ENCODE peak calls at places on chromosomes 16 and 17, in eight cellular contexts. A, N, U, Y, S, I, O and D are unnamed samples.

GRCh38 chr16:54931757-54932660 is 1.3 kb downstream of the IRX5 start:
- DNase-seq in O (no peak), U (peak; percentile 61), N (no peak), A (no peak), S (no peak), I (no peak), Y (no peak), D (no peak)

GRCh38 chr17:77223642-77224420 is 83.1 kb downstream of the SEC14L1 start:
- DNase-seq in I (no peak), O (no peak), Y (no peak), A (no peak), U (no peak), S (no peak), N (no peak), D (no peak)

GRCh38 chr16:57821149-57821971 is 19.1 kb upstream of the KIFC3 start:
- DNase-seq in U (no peak), I (no peak), N (peak; percentile 25), A (peak; percentile 51), S (no peak), Y (no peak), O (no peak), D (no peak)

GRCh38 chr16:89565506-89566372 is 5.3 kb downstream of the RPL13 start:
- DNase-seq in U (peak; percentile 82), N (peak; percentile 71), S (no peak), O (peak; percentile 66), A (peak; percentile 79), I (peak; percentile 37), Y (peak; percentile 78), D (no peak)

GRCh38 chr17:50890675-50891516 is 24.7 kb upstream of the TOB1 start:
- DNase-seq in I (no peak), O (no peak), Y (no peak), S (no peak), N (no peak), A (peak; percentile 98), U (no peak), D (no peak)

GRCh38 chr16:58125781-58126335 is 3.3 kb downstream of the CFAP20 start:
- DNase-seq in U (no peak), S (no peak), N (no peak), I (no peak), Y (no peak), O (no peak), A (no peak), D (no peak)

GRCh38 chr16:57365826-57366536 is 6.3 kb upstream of the CX3CL1 start:
- DNase-seq in N (no peak), O (no peak), U (no peak), A (no peak), S (no peak), I (no peak), Y (no peak), D (no peak)

GRCh38 chr16:15782573-15783365 is 74.1 kb downstream of the MYH11 start:
- DNase-seq in U (no peak), N (no peak), O (no peak), S (no peak), Y (no peak), A (no peak), I (no peak), D (no peak)

GRCh38 chr16:69321080-69321479 is 9.3 kb downstream of the PDF start:
- DNase-seq in S (peak; percentile 44), U (no peak), O (no peak), A (no peak), N (no peak), I (no peak), Y (no peak), D (no peak)

GRCh38 chr16:87851601-87852000 is 17.7 kb downstream of the SLC7A5 start:
- DNase-seq in N (peak; percentile 66), Y (no peak), O (no peak), I (no peak), S (no peak), U (peak; percentile 58), A (no peak), D (no peak)

GRCh38 chr16:10362077-10362863 is 23.6 kb upstream of the ATF7IP2 start:
- DNase-seq in S (no peak), O (no peak), I (no peak), U (no peak), A (no peak), N (peak; percentile 62), Y (no peak), D (no peak)

GRCh38 chr16:81696959-81697293 is 82.2 kb upstream of the PLCG2 start:
- DNase-seq in U (no peak), I (no peak), Y (no peak), A (no peak), N (no peak), S (no peak), O (no peak), D (no peak)

GRCh38 chr17:4319221-4319620 is 47.3 kb downstream of the UBE2G1 start:
- DNase-seq in O (no peak), A (peak; percentile 17), S (no peak), N (no peak), Y (no peak), U (no peak), I (no peak), D (no peak)

GRCh38 chr17:78357177-78357586 is 2.7 kb downstream of the SOCS3 start:
- DNase-seq in S (no peak), O (no peak), A (no peak), I (no peak), U (peak; percentile 75), N (peak; percentile 89), Y (peak; percentile 36), D (no peak)

GRCh38 chr17:72345536-72345935 is 224.7 kb downstream of the SOX9 start:
- DNase-seq in S (no peak), A (no peak), I (no peak), U (no peak), O (no peak), N (no peak), Y (no peak), D (no peak)

GRCh38 chr17:13534946-13535345 is 66.8 kb downstream of the HS3ST3A1 start:
- DNase-seq in O (no peak), Y (no peak), U (no peak), S (no peak), A (no peak), I (no peak), N (no peak), D (no peak)

GRCh38 chr17:82105417-82105881 is 7.4 kb upstream of the FASN start:
- DNase-seq in A (no peak), Y (no peak), N (no peak), S (peak; percentile 64), U (no peak), O (no peak), I (no peak), D (no peak)

GRCh38 chr17:50588391-50589111 is 28.0 kb downstream of the CACNA1G start:
- DNase-seq in O (no peak), I (no peak), U (no peak), S (no peak), A (no peak), N (no peak), Y (no peak), D (no peak)

GRCh38 chr17:2232244-2232638 is 71.3 kb downstream of the SMG6 start:
- DNase-seq in I (peak; percentile 97), S (no peak), A (no peak), N (no peak), O (no peak), U (no peak), Y (no peak), D (no peak)

GRCh38 chr16:8956265-8957060 is 7.2 kb downstream of the USP7 start:
- DNase-seq in Y (peak; percentile 44), I (no peak), N (no peak), O (no peak), U (peak; percentile 79), S (peak; percentile 78), A (no peak), D (no peak)

DNA sequence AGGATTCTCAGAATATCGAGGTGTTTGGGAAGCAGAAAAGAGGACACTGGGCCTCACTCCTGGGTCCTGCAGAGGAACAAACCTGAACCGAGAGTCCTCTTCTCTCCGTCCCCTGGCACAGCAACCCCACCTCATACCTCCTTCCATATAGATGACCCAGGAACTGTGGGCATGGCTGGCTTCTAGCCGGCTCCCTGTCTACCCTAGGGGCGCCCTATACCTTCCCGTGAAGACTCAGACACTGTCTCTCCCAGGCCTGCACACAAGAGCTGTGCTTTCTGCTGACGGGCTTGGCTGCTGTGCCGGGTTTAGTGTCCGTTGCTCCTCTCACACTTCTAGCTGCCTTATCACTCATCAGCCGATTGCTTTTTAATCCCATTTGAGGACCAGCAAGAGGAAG is 46.5 kb upstream of the CRISPLD2 start:
- DNase-seq in U (no peak), I (no peak), O (no peak), S (peak; percentile 59), N (no peak), Y (no peak), A (no peak), D (no peak)
- H3K27ac ChIP-seq in U (no peak overlapping the region), I (no peak overlapping the region), O (no peak overlapping the region), S (no peak overlapping the region), N (no peak overlapping the region), Y (no peak overlapping the region), A (no peak overlapping the region), D (peak overlapping the region; percentile 47)

GRCh38 chr16:85798283-85798776 is 1.0 kb downstream of the EMC8 start:
- DNase-seq in O (no peak), S (no peak), Y (no peak), N (no peak), U (no peak), A (no peak), I (no peak), D (no peak)

GRCh38 chr16:85799497-85800320 is at the start of the genes COX4I1 and EMC8:
- DNase-seq in O (peak; percentile 97), S (peak; percentile 97), Y (peak; percentile 97), N (peak; percentile 97), I (peak; percentile 85), A (peak; percentile 78), U (peak; percentile 98), D (peak; percentile 75)

GRCh38 chr16:85796599-85796998 is 2.7 kb downstream of the EMC8 start:
- DNase-seq in N (no peak), Y (no peak), S (no peak), I (no peak), U (no peak), O (no peak), A (no peak), D (no peak)

GRCh38 chr16:85800321-85800669 is 800 bp downstream of the COX4I1 start:
- DNase-seq in I (no peak), U (no peak), S (no peak), N (no peak), A (no peak), Y (peak; percentile 28), O (no peak), D (no peak)

GRCh38 chr16:85798901-85799496 is 345 bp downstream of the EMC8 start:
- DNase-seq in O (peak; percentile 24), Y (peak; percentile 29), A (no peak), I (no peak), U (no peak), N (peak; percentile 66), S (no peak), D (no peak)
- TF ChIP-seq CTCF in O (peak; percentile 26), Y (no peak), A (no peak), I (no peak), U (no peak), N (no peak), S (no peak), D (peak; percentile 10)

GRCh38 chr17:68297168-68297567 is 5.9 kb downstream of the ARSG start:
- DNase-seq in Y (no peak), N (no peak), A (no peak), O (no peak), U (no peak), I (no peak), S (no peak), D (no peak)
- H3K4me3 ChIP-seq in Y (no peak overlapping the region), N (no peak overlapping the region), A (no peak overlapping the region), O (no peak overlapping the region), U (peak overlapping the region; percentile 4), I (no peak overlapping the region), S (no peak overlapping the region), D (no peak overlapping the region)

GRCh38 chr17:21286771-21287702 is 2.5 kb downstream of the MAP2K3 start:
- DNase-seq in S (no peak), I (no peak), Y (peak; percentile 74), U (no peak), A (peak; percentile 76), O (peak; percentile 81), N (no peak), D (no peak)
- H3K27ac ChIP-seq in S (peak overlapping the region; percentile 91), I (peak overlapping the region; percentile 83), Y (peak overlapping the region; percentile 93), U (peak overlapping the region; percentile 99), A (peak overlapping the region; percentile 96), O (peak overlapping the region; percentile 98), N (peak overlapping the region; percentile 99), D (peak overlapping the region; percentile 94)